ENCODE peak calls at places on chromosomes 1 and 21, in six cellular contexts. A is endothelial cell of umbilical vein, Z is transverse colon, X is body of pancreas, B is HCT116, T is IMR-90. S is an unnamed sample.

GRCh38 chr1:241482761-241483250 is 36.7 kb downstream of the FH start:
- DNase-seq in A (peak), Z (no peak), X (no peak), B (peak), T (peak), S (no peak)

GRCh38 chr21:14989359-14989758 is 75.4 kb downstream of the NRIP1 start:
- DNase-seq in A (peak), Z (no peak), X (peak), B (no peak), T (peak), S (no peak)

GRCh38 chr1:40382601-40383000 is 9.1 kb downstream of the SMAP2 start:
- DNase-seq in A (no peak), Z (no peak), X (peak), B (no peak), T (no peak), S (no peak)

GRCh38 chr1:64163972-64164371 is 39.5 kb upstream of the UBE2U start:
- DNase-seq in A (peak), Z (no peak), X (no peak), B (no peak), T (peak), S (no peak)

GRCh38 chr1:151993734-151994496 is at the start of gene S100A10:
- DNase-seq in A (peak), Z (peak), X (peak), B (no peak), T (peak), S (peak)

GRCh38 chr1:240414237-240414636 is 197.7 kb downstream of the GREM2 start:
- DNase-seq in A (no peak), Z (no peak), X (no peak), B (no peak), T (peak), S (no peak)

GRCh38 chr1:79847715-79848114 is 841.2 kb upstream of the ADGRL4 start:
- DNase-seq in A (no peak), Z (no peak), X (no peak), B (no peak), T (no peak), S (no peak)

GRCh38 chr1:41751804-41752513 is 166.8 kb downstream of the HIVEP3 start:
- DNase-seq in A (peak), Z (peak), X (no peak), B (no peak), T (peak), S (peak)

GRCh38 chr1:201769966-201770365 is 59.0 kb upstream of the IPO9 start:
- DNase-seq in A (peak), Z (no peak), X (no peak), B (no peak), T (peak), S (no peak)

GRCh38 chr1:66282343-66282852 is 251.6 kb upstream of the SGIP1 start:
- DNase-seq in A (peak), Z (peak), X (peak), B (peak), T (peak), S (no peak)

GRCh38 chr1:16067127-16067768 is 6.2 kb downstream of the FAM131C start:
- DNase-seq in A (no peak), Z (peak), X (peak), B (no peak), T (peak), S (no peak)

GRCh38 chr1:12464627-12465056 is 153.4 kb downstream of the DHRS3 start:
- DNase-seq in A (no peak), Z (no peak), X (peak), B (no peak), T (peak), S (no peak)

GRCh38 chr1:89276690-89277089 is 4.0 kb upstream of the GBP5 start:
- DNase-seq in A (no peak), Z (no peak), X (no peak), B (no peak), T (no peak), S (no peak)
- TF ChIP-seq CTCF in A (no peak), Z (no peak), X (no peak), B (peak), T (no peak), S (no peak)

GRCh38 chr1:23865543-23865930 is 2.6 kb downstream of the FUCA1 start:
- DNase-seq in A (no peak), Z (peak), X (peak), B (peak), T (peak), S (no peak)

GRCh38 chr1:23867542-23867952 is 543 bp downstream of the FUCA1 start:
- DNase-seq in A (no peak), Z (no peak), X (no peak), B (no peak), T (no peak), S (no peak)

GRCh38 chr1:23869818-23870217 is 1.7 kb upstream of the FUCA1 start:
- DNase-seq in A (no peak), Z (no peak), X (no peak), B (no peak), T (no peak), S (no peak)

GRCh38 chr1:23868848-23869450 is 859 bp upstream of the FUCA1 start:
- DNase-seq in A (no peak), Z (no peak), X (no peak), B (no peak), T (no peak), S (no peak)

DNA sequence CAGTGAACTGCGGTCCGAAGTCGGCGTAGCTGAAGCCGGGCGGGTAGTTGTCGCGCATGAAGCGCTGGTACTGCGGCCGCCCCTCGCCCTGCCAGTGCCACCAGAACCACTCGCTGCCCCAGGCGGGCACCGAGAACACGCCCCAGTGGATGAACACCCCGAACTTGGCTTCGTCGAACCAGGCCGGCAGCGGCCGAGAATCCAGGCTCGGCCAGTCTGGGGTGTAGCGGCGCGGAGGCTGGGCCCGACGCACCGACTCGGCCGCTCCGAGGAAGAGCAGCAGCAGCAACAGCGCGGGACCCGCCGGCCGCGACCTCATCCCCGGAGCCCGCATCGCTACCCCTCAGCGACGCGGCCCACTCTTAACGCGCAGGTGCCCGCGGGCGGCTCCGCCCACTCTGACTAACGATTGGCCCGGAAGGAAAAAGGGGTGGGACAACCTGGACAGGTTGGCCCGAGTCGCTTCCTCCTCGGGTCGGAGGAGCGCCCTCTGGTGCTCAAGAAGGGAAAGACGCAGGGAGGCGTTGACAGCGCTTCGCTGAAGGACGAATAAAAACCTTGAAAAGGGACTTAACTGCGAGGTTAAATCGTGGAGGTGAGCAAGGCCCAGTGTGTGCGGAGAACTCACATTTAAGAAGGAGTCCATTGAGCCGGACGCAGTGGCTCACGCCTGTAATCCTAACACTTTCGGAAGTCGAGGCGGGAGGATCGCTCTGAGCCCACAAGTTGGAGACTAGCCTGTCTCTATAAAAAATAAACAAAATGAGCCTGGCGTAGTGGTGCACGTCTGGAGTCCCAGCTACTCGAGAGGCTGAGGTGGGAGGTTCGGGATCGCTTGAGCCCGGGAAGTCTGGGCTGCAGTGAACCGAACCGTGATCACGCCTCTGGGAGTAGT is at the start of gene FUCA1:
- DNase-seq in A (peak), Z (peak), X (peak), B (peak), T (peak), S (peak)
- TF ChIP-seq POLR2A in A (no peak), Z (peak), X (peak), B (peak), T (no peak), S (peak)

GRCh38 chr1:204075890-204076837 is 3.2 kb downstream of the SOX13 start:
- DNase-seq in A (no peak), Z (no peak), X (no peak), B (no peak), T (no peak), S (no peak)

GRCh38 chr1:204076891-204077290 is 4.0 kb downstream of the SOX13 start:
- DNase-seq in A (no peak), Z (no peak), X (no peak), B (no peak), T (no peak), S (no peak)

GRCh38 chr1:204073837-204074273 is 940 bp downstream of the SOX13 start:
- DNase-seq in A (no peak), Z (no peak), X (peak), B (no peak), T (no peak), S (no peak)

GRCh38 chr1:204074274-204075115 is 1.6 kb downstream of the SOX13 start:
- DNase-seq in A (peak), Z (peak), X (peak), B (no peak), T (peak), S (peak)

GRCh38 chr1:204075116-204075636 is 2.3 kb downstream of the SOX13 start:
- DNase-seq in A (no peak), Z (peak), X (peak), B (no peak), T (no peak), S (no peak)
- H3K4me3 ChIP-seq in A (peak), Z (peak), X (peak), B (peak), T (peak), S (peak)

GRCh38 chr1:246351726-246352125 is 155.4 kb downstream of the SMYD3 start:
- DNase-seq in A (no peak), Z (no peak), X (no peak), B (no peak), T (no peak), S (no peak)

GRCh38 chr1:246350745-246351144 is 156.3 kb downstream of the SMYD3 start:
- DNase-seq in A (no peak), Z (no peak), X (no peak), B (no peak), T (no peak), S (no peak)

GRCh38 chr1:246355421-246356230 is 151.5 kb downstream of the SMYD3 start:
- DNase-seq in A (peak), Z (no peak), X (no peak), B (no peak), T (no peak), S (no peak)
- TF ChIP-seq CTCF in A (no peak), Z (no peak), X (no peak), B (no peak), T (no peak), S (no peak)

GRCh38 chr1:220094016-220094911 is at the start of gene IARS2:
- DNase-seq in A (peak), Z (peak), X (peak), B (peak), T (peak), S (peak)
- TF ChIP-seq POLR2A in A (peak), Z (peak), X (peak), B (peak), T (no peak), S (no peak)

DNA sequence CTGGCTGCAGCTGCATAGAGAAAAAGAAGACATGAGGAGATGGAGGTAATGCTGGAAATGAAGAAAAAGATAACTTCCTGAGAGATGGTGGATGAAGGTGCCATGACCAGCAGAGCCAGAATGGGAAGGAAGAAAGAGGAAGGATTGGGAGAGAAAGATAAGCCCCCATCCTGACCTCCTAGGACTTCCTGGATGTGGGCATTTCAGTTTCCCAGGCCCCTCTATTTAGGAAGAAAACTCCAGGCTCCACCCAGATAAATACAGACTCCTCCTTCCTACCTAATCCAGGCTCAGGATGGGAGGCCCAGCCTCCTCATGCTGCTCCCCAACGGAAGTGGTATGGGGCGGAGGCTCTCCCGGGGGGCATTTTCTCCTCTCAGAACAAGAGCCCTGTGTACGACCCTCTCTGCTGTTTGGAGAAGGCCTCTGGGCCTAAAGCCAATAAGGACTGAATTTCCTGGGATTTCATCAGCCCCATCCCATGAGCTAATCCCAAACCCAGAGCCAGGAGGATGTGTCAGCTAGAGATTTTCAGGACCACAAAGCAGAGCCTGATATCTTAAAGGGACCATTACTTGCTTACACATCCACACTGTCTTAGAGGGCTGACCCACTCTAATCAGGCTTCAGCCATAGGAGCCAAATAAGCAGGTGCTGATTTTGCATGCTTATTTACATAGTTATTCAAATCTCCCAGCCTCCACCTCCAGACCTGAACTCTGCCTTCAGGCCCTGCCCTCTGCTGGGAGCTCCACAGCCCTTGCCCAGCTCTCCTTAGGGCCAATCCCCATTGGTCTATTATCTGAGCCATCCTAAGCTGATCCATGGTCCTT is 5.1 kb upstream of the ARHGEF2 start:
- DNase-seq in A (no peak), Z (peak), X (no peak), B (peak), T (peak), S (no peak)
- H3K4me3 ChIP-seq in A (no peak), Z (no peak), X (no peak), B (peak), T (peak), S (no peak)

GRCh38 chr1:224922404-224923164 is 6.9 kb upstream of the DNAH14 start:
- DNase-seq in A (peak), Z (no peak), X (peak), B (peak), T (peak), S (no peak)
- TF ChIP-seq CTCF in A (peak), Z (peak), X (peak), B (peak), T (peak), S (peak)

DNA sequence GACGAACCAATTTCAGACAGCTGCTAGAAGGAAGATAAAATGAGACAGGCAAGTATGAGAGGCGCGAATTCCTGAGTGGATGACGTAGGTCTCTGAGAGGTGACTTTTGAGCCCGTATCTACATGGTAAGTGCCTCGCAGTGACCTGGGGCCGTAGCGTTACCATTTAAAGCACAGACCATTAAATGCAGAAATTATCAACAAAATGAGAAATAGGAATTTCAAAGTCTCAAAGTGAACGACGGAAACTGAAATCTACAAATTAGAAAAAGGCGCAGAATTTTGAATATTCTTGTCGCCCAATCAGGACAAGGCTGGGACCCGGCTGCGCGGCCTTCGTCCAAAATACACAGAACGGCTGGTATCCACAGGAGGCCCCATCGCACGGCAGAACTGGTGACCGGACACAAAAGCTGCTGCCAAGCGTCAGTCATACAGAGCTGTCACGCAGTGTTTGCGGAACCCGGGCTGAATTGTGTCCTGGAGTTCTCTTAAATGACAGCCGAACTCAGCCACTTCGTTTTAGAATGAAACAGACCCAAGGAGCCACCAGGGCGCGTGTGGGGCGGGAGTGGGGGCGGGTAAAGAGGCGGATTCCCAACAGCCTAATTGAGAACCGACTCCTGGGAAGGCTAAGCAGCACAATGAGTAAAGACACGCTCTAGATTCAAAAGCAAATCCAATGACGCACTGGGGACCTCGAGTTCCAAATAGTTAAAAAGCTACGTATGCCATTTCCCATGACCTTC is 13.8 kb upstream of the BOLA1 start:
- DNase-seq in A (peak), Z (peak), X (peak), B (peak), T (peak), S (peak)
- TF ChIP-seq POLR2A in A (peak), Z (peak), X (peak), B (peak), T (peak), S (peak)